ENCODE peak calls at places on chromosome 17, in seven cellular contexts. O is stimulated activated CD4-positive, alpha-beta T cell treated with anti-CD3 and anti-CD28 coated beads, TNF-alpha, amount 100 ng/mL, for 4 hours; K is HuH-7; Q is Calu3; G is SJSA1; E is amygdala; C is RWPE1. Y is an unnamed sample.

GRCh38 chr17:6353161-6353560 is 81.8 kb downstream of the AIPL1 start:
- DNase-seq in Q (no peak), C (no peak), E (no peak), G (no peak), K (no peak), O (no peak), Y (no peak)

GRCh38 chr17:73348824-73349095 is 37.0 kb upstream of the CDC42EP4 start:
- DNase-seq in G (no peak), Q (no peak), O (no peak), K (no peak), C (no peak), E (no peak), Y (no peak)

GRCh38 chr17:17395246-17395802 is 81.5 kb upstream of the MED9 start:
- DNase-seq in O (no peak), C (no peak), E (no peak), G (no peak), Q (no peak), K (no peak), Y (no peak)

GRCh38 chr17:82287849-82288601 is 14.5 kb upstream of the CSNK1D start:
- DNase-seq in G (peak; percentile 96), Q (peak; percentile 79), O (no peak), C (peak; percentile 73), E (no peak), K (peak; percentile 80), Y (no peak)

GRCh38 chr17:28960256-28961106 is 9.2 kb upstream of the PHF12 start:
- DNase-seq in E (no peak), K (no peak), C (no peak), Q (no peak), G (no peak), O (no peak), Y (no peak)

GRCh38 chr17:10316986-10317834 is 55.6 kb downstream of the MYH13 start:
- DNase-seq in K (peak; percentile 43), C (no peak), Q (no peak), O (no peak), E (peak; percentile 30), G (peak; percentile 60), Y (peak; percentile 30)

GRCh38 chr17:50354776-50355175 is 8.8 kb downstream of the XYLT2 start:
- DNase-seq in G (no peak), E (no peak), Q (no peak), C (no peak), K (no peak), O (no peak), Y (no peak)

GRCh38 chr17:75557075-75557851 is 30.3 kb upstream of the MYO15B start:
- DNase-seq in E (peak; percentile 71), K (peak; percentile 99), Q (peak; percentile 94), O (no peak), C (no peak), G (no peak), Y (no peak)

GRCh38 chr17:1087381-1088241 is 90.7 kb downstream of the TIMM22 start:
- DNase-seq in G (no peak), K (no peak), Q (peak; percentile 81), O (no peak), E (peak; percentile 31), C (peak; percentile 78), Y (peak; percentile 21)

GRCh38 chr17:28499366-28499668 is 6.8 kb upstream of the FOXN1 start:
- DNase-seq in E (no peak), G (no peak), C (no peak), K (no peak), Q (no peak), O (no peak), Y (no peak)

GRCh38 chr17:78383725-78384471 is 5.4 kb downstream of the PGS1 start:
- DNase-seq in E (no peak), K (no peak), Q (no peak), O (peak; percentile 21), G (peak; percentile 99), C (peak; percentile 95), Y (peak; percentile 26)

GRCh38 chr17:55577011-55577586 is 65.8 kb upstream of the SMIM36 start:
- DNase-seq in G (peak; percentile 87), E (no peak), Q (peak; percentile 19), C (no peak), O (no peak), K (no peak), Y (no peak)

GRCh38 chr17:47368262-47368661 is 44.5 kb downstream of the EFCAB13 start:
- DNase-seq in E (no peak), O (no peak), C (no peak), K (no peak), Q (peak; percentile 21), G (no peak), Y (no peak)

GRCh38 chr17:72183194-72183685 is 62.4 kb downstream of the SOX9 start:
- DNase-seq in E (no peak), G (no peak), K (no peak), O (no peak), C (no peak), Q (no peak), Y (no peak)

GRCh38 chr17:9141423-9141753 is 120.1 kb downstream of the NTN1 start:
- DNase-seq in C (no peak), Q (no peak), E (no peak), O (no peak), K (no peak), G (no peak), Y (no peak)

GRCh38 chr17:67047382-67047781 is 3.0 kb downstream of the CACNG1 start:
- DNase-seq in K (no peak), G (no peak), Q (no peak), O (no peak), E (no peak), C (no peak), Y (no peak)

GRCh38 chr17:76089680-76090516 is 10.9 kb downstream of the ZACN start:
- DNase-seq in Q (no peak), K (no peak), O (no peak), E (no peak), C (no peak), G (no peak), Y (no peak)

GRCh38 chr17:19457046-19457445 is 46.0 kb downstream of the RNF112 start:
- DNase-seq in E (no peak), C (no peak), Q (no peak), G (no peak), K (no peak), O (no peak), Y (no peak)

GRCh38 chr17:83155128-83156081 is 76.0 kb downstream of the METRNL start:
- DNase-seq in Q (no peak), G (peak; percentile 96), K (no peak), C (no peak), O (no peak), E (no peak), Y (no peak)

GRCh38 chr17:48997103-48997826 is at the start of gene IGF2BP1:
- DNase-seq in K (peak; percentile 87), Q (peak; percentile 48), G (peak; percentile 70), O (no peak), C (no peak), E (no peak), Y (peak; percentile 70)

GRCh38 chr17:48427598-48427997 is 2.4 kb downstream of the SKAP1 start:
- DNase-seq in C (no peak), O (no peak), K (no peak), Q (no peak), G (no peak), E (no peak), Y (peak; percentile 76)

GRCh38 chr17:9386401-9386800 is 189.2 kb downstream of the STX8 start:
- DNase-seq in O (no peak), K (peak; percentile 19), Q (peak; percentile 2), E (no peak), G (no peak), C (peak; percentile 4), Y (no peak)

GRCh38 chr17:72683506-72684404 is 408.7 kb downstream of the SLC39A11 start:
- DNase-seq in E (no peak), G (peak; percentile 82), Q (peak; percentile 85), C (peak; percentile 96), K (peak; percentile 88), O (no peak), Y (no peak)

GRCh38 chr17:49845210-49845782 is 2.6 kb downstream of the TAC4 start:
- DNase-seq in C (no peak), Q (no peak), G (no peak), O (no peak), K (no peak), E (no peak), Y (no peak)